ENCODE peak calls at places on chromosomes 2 and 18, in ten cellular contexts. L, D, Q, M, Y, A, R, J, F and P are unnamed samples.

GRCh38 chr2:228535396-228535795 is 353.9 kb upstream of the SPHKAP start:
- DNase-seq in L (no peak), D (peak), Q (no peak), M (no peak), Y (no peak), A (no peak), R (no peak), J (no peak), F (no peak), P (no peak)

GRCh38 chr2:15912203-15912602 is 28.1 kb upstream of the MYCN start:
- DNase-seq in L (peak), D (no peak), Q (no peak), M (peak), Y (peak), A (peak), R (peak), J (no peak), F (no peak), P (peak)

GRCh38 chr2:236824836-236825235 is 255.2 kb downstream of the ACKR3 start:
- DNase-seq in L (no peak), D (no peak), Q (no peak), M (no peak), Y (peak), A (no peak), R (no peak), J (no peak), F (no peak), P (peak)

GRCh38 chr2:63962186-63962585 is 57.0 kb downstream of the VPS54 start:
- DNase-seq in L (no peak), D (no peak), Q (no peak), M (no peak), Y (no peak), A (no peak), R (no peak), J (no peak), F (no peak), P (no peak)

GRCh38 chr2:43086451-43087221 is 139.8 kb downstream of the ZFP36L2 start:
- DNase-seq in L (peak), D (peak), Q (no peak), M (peak), Y (peak), A (peak), R (peak), J (peak), F (peak), P (no peak)

GRCh38 chr2:228644199-228644598 is 462.7 kb upstream of the SPHKAP start:
- DNase-seq in L (no peak), D (no peak), Q (no peak), M (no peak), Y (no peak), A (no peak), R (no peak), J (no peak), F (no peak), P (no peak)

GRCh38 chr2:172447811-172448493 is 20.6 kb downstream of the ITGA6 start:
- DNase-seq in L (no peak), D (no peak), Q (no peak), M (no peak), Y (peak), A (no peak), R (no peak), J (no peak), F (no peak), P (no peak)

GRCh38 chr2:238868616-238869292 is 20.9 kb downstream of the TWIST2 start:
- DNase-seq in L (peak), D (no peak), Q (no peak), M (peak), Y (peak), A (no peak), R (peak), J (no peak), F (no peak), P (peak)

GRCh38 chr2:97844311-97844859 is 131.0 kb downstream of the ZAP70 start:
- DNase-seq in L (no peak), D (no peak), Q (no peak), M (no peak), Y (no peak), A (no peak), R (no peak), J (no peak), F (no peak), P (peak)

GRCh38 chr18:8003878-8004675 is 437.0 kb downstream of the PTPRM start:
- DNase-seq in L (no peak), D (no peak), Q (no peak), M (peak), Y (no peak), A (no peak), R (peak), J (no peak), F (no peak), P (no peak)

GRCh38 chr2:204026294-204026693 is 89.7 kb downstream of the ICOS start:
- DNase-seq in L (no peak), D (no peak), Q (no peak), M (no peak), Y (no peak), A (no peak), R (no peak), J (no peak), F (no peak), P (no peak)

GRCh38 chr18:12315911-12316310 is 7.9 kb downstream of the TUBB6 start:
- DNase-seq in L (no peak), D (no peak), Q (no peak), M (no peak), Y (no peak), A (peak), R (no peak), J (peak), F (no peak), P (no peak)

GRCh38 chr2:148927010-148927409 is 52.0 kb downstream of the KIF5C start:
- DNase-seq in L (no peak), D (peak), Q (no peak), M (no peak), Y (no peak), A (peak), R (no peak), J (no peak), F (no peak), P (no peak)
- H3K4me3 ChIP-seq in L (no peak), D (peak), Q (peak), M (no peak), Y (no peak), A (no peak), R (no peak), J (no peak), F (no peak), P (no peak)

DNA sequence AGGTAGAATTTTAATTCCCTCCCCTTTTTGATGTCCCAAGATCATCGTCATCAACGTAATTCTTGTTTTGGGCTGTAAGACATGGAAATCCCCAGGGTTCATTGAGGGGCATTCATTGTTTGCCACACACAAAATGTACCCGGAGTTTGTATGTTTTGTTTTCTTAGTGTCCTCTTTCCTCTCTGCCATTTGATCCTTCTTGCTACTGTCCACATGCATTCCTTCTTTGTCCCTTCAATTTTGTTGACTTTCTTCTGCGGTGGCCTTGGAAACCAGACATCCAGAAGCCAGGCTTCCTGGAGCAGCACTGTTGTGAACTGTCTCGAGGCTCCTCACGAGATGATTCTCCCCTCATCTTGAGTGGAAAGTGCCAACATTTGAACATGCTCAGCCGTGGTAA is 24.7 kb downstream of the IGFBP2 start:
- DNase-seq in L (no peak), D (no peak), Q (no peak), M (no peak), Y (no peak), A (no peak), R (no peak), J (no peak), F (no peak), P (no peak)
- TF ChIP-seq CTCF in L (no peak), D (no peak), Q (no peak), M (no peak), Y (no peak), A (no peak), R (no peak), J (no peak), F (no peak), P (no peak)

GRCh38 chr2:217941339-217941738 is 61.5 kb downstream of the TNS1 start:
- DNase-seq in L (no peak), D (no peak), Q (no peak), M (no peak), Y (no peak), A (peak), R (no peak), J (no peak), F (no peak), P (no peak)

GRCh38 chr2:217940261-217941220 is 62.3 kb downstream of the TNS1 start:
- DNase-seq in L (no peak), D (no peak), Q (no peak), M (no peak), Y (no peak), A (peak), R (no peak), J (no peak), F (no peak), P (no peak)

GRCh38 chr2:217939220-217939619 is 63.6 kb downstream of the TNS1 start:
- DNase-seq in L (no peak), D (no peak), Q (no peak), M (no peak), Y (no peak), A (no peak), R (no peak), J (no peak), F (no peak), P (no peak)

GRCh38 chr2:217938038-217938437 is 64.8 kb downstream of the TNS1 start:
- DNase-seq in L (no peak), D (no peak), Q (no peak), M (no peak), Y (no peak), A (peak), R (no peak), J (no peak), F (no peak), P (no peak)

GRCh38 chr2:217939629-217940245 is 63.1 kb downstream of the TNS1 start:
- DNase-seq in L (no peak), D (no peak), Q (no peak), M (no peak), Y (no peak), A (peak), R (no peak), J (no peak), F (no peak), P (no peak)
- H3K4me3 ChIP-seq in L (peak), D (no peak), Q (no peak), M (no peak), Y (no peak), A (peak), R (no peak), J (peak), F (no peak), P (no peak)

GRCh38 chr2:40179801-40180200 is 272.1 kb downstream of the SLC8A1 start:
- DNase-seq in L (no peak), D (no peak), Q (no peak), M (no peak), Y (no peak), A (no peak), R (no peak), J (no peak), F (no peak), P (no peak)
- TF ChIP-seq CTCF in L (no peak), D (no peak), Q (no peak), M (no peak), Y (no peak), A (no peak), R (no peak), J (no peak), F (no peak), P (no peak)

GRCh38 chr2:47070920-47071824 is 83.9 kb downstream of the STPG4 start:
- DNase-seq in L (peak), D (no peak), Q (peak), M (peak), Y (peak), A (peak), R (peak), J (peak), F (peak), P (no peak)
- H3K4me3 ChIP-seq in L (no peak), D (no peak), Q (no peak), M (no peak), Y (no peak), A (no peak), R (no peak), J (peak), F (no peak), P (no peak)

GRCh38 chr2:213806125-213806726 is 522.0 kb downstream of the SPAG16 start:
- DNase-seq in L (peak), D (no peak), Q (no peak), M (peak), Y (peak), A (no peak), R (peak), J (no peak), F (no peak), P (peak)
- TF ChIP-seq CTCF in L (peak), D (peak), Q (no peak), M (no peak), Y (peak), A (peak), R (peak), J (no peak), F (peak), P (peak)

DNA sequence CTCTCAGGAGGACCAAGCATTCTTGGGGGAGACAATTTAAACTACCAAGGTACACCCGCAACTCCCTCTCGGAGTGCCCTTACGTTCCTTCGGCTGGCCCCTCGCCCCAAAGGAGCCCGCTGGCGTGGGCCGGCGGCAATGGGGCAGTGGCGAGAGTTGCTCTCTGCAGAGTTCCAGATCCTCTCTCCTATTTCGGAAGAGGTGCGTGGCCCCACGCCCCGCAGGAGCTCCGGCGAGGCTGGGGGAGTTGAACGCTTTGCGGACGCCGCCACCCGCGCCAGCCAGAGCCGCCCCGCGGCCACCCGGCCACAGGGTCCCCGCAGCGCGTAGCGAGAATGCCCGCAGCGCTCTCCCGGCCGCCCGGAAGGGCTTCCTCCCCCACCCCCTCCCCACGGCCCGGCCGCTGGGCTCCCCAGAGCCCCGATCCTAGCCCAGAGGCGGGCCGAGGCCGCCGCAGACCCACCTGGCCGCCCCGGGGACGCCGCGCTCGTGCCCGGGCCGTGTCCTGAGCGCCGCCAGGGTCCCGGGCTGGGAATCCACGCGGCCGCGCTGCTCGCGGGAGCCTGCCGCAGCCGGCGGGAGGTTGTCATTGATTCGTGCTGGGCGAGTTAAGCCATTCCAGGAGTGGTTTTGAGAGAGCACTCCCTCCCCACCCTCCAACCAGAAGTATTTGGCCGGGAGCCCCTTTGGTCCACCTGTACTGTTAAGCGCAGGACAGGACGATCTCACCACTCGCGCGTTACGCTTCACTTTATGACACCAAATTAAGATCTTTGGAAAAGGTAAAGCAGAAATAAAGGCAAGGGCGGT is 206.3 kb upstream of the SMAD2 start:
- DNase-seq in L (no peak), D (no peak), Q (no peak), M (no peak), Y (no peak), A (no peak), R (no peak), J (no peak), F (no peak), P (no peak)
- H3K4me3 ChIP-seq in L (no peak), D (peak), Q (no peak), M (no peak), Y (peak), A (peak), R (no peak), J (peak), F (no peak), P (no peak)